ENCODE peak calls at places on chromosomes 12 and 14, in seven cellular contexts. One of them, this sample, is unnamed.

GRCh38 chr12:74468401-74468800 is 69.2 kb upstream of the ATXN7L3B start:
- DNase-seq in stimulated activated CD4-positive, alpha-beta T cell treated with anti-CD3 and anti-CD28 coated beads, TNF-alpha, amount 100 ng/mL, for 1 hour: no peak
- DNase-seq in activated CD4-positive, alpha-beta T cell treated with anti-CD3 and anti-CD28 coated beads, Interleukin-2, amount 10 ng/mL, durations not matched to agents 7 days and 5 days: no peak
- DNase-seq in psoas muscle: no peak
- DNase-seq in thoracic aorta: no peak
- DNase-seq in CD14-positive monocyte: no peak
- DNase-seq in GM13977: no peak
- DNase-seq in this sample: no peak

GRCh38 chr12:111443586-111443985 is 37.9 kb downstream of the SH2B3 start:
- DNase-seq in stimulated activated CD4-positive, alpha-beta T cell treated with anti-CD3 and anti-CD28 coated beads, TNF-alpha, amount 100 ng/mL, for 1 hour: no peak
- DNase-seq in activated CD4-positive, alpha-beta T cell treated with anti-CD3 and anti-CD28 coated beads, Interleukin-2, amount 10 ng/mL, durations not matched to agents 7 days and 5 days: no peak
- DNase-seq in psoas muscle: no peak
- DNase-seq in thoracic aorta: no peak
- DNase-seq in CD14-positive monocyte: peak
- DNase-seq in GM13977: no peak
- DNase-seq in this sample: no peak

GRCh38 chr12:51752490-51752889 is 96.0 kb downstream of the FIGNL2 start:
- DNase-seq in stimulated activated CD4-positive, alpha-beta T cell treated with anti-CD3 and anti-CD28 coated beads, TNF-alpha, amount 100 ng/mL, for 1 hour: no peak
- DNase-seq in activated CD4-positive, alpha-beta T cell treated with anti-CD3 and anti-CD28 coated beads, Interleukin-2, amount 10 ng/mL, durations not matched to agents 7 days and 5 days: no peak
- DNase-seq in psoas muscle: peak
- DNase-seq in thoracic aorta: peak
- DNase-seq in CD14-positive monocyte: no peak
- DNase-seq in GM13977: no peak
- DNase-seq in this sample: no peak

GRCh38 chr12:71430756-71431155 is 8.8 kb upstream of the LGR5 start:
- DNase-seq in stimulated activated CD4-positive, alpha-beta T cell treated with anti-CD3 and anti-CD28 coated beads, TNF-alpha, amount 100 ng/mL, for 1 hour: no peak
- DNase-seq in activated CD4-positive, alpha-beta T cell treated with anti-CD3 and anti-CD28 coated beads, Interleukin-2, amount 10 ng/mL, durations not matched to agents 7 days and 5 days: no peak
- DNase-seq in psoas muscle: no peak
- DNase-seq in thoracic aorta: no peak
- DNase-seq in CD14-positive monocyte: no peak
- DNase-seq in GM13977: no peak
- DNase-seq in this sample: no peak

GRCh38 chr14:92325835-92326234 is 2.9 kb downstream of the SLC24A4 start:
- DNase-seq in stimulated activated CD4-positive, alpha-beta T cell treated with anti-CD3 and anti-CD28 coated beads, TNF-alpha, amount 100 ng/mL, for 1 hour: no peak
- DNase-seq in activated CD4-positive, alpha-beta T cell treated with anti-CD3 and anti-CD28 coated beads, Interleukin-2, amount 10 ng/mL, durations not matched to agents 7 days and 5 days: no peak
- DNase-seq in psoas muscle: no peak
- DNase-seq in thoracic aorta: no peak
- DNase-seq in CD14-positive monocyte: no peak
- DNase-seq in GM13977: no peak
- DNase-seq in this sample: no peak

GRCh38 chr12:40164034-40164433 is 58.2 kb upstream of the SLC2A13 start:
- DNase-seq in stimulated activated CD4-positive, alpha-beta T cell treated with anti-CD3 and anti-CD28 coated beads, TNF-alpha, amount 100 ng/mL, for 1 hour: no peak
- DNase-seq in activated CD4-positive, alpha-beta T cell treated with anti-CD3 and anti-CD28 coated beads, Interleukin-2, amount 10 ng/mL, durations not matched to agents 7 days and 5 days: no peak
- DNase-seq in psoas muscle: no peak
- DNase-seq in thoracic aorta: no peak
- DNase-seq in CD14-positive monocyte: no peak
- DNase-seq in GM13977: no peak
- DNase-seq in this sample: no peak

GRCh38 chr14:76810953-76811400 is 1.7 kb downstream of the ANGEL1 start:
- DNase-seq in stimulated activated CD4-positive, alpha-beta T cell treated with anti-CD3 and anti-CD28 coated beads, TNF-alpha, amount 100 ng/mL, for 1 hour: no peak
- DNase-seq in activated CD4-positive, alpha-beta T cell treated with anti-CD3 and anti-CD28 coated beads, Interleukin-2, amount 10 ng/mL, durations not matched to agents 7 days and 5 days: peak
- DNase-seq in psoas muscle: no peak
- DNase-seq in thoracic aorta: no peak
- DNase-seq in CD14-positive monocyte: peak
- DNase-seq in GM13977: peak
- DNase-seq in this sample: no peak

GRCh38 chr14:73180385-73180805 is 44.1 kb downstream of the PSEN1 start:
- DNase-seq in stimulated activated CD4-positive, alpha-beta T cell treated with anti-CD3 and anti-CD28 coated beads, TNF-alpha, amount 100 ng/mL, for 1 hour: no peak
- DNase-seq in activated CD4-positive, alpha-beta T cell treated with anti-CD3 and anti-CD28 coated beads, Interleukin-2, amount 10 ng/mL, durations not matched to agents 7 days and 5 days: no peak
- DNase-seq in psoas muscle: no peak
- DNase-seq in thoracic aorta: no peak
- DNase-seq in CD14-positive monocyte: no peak
- DNase-seq in GM13977: no peak
- DNase-seq in this sample: no peak

GRCh38 chr14:103021817-103022668 is 35.3 kb downstream of the CDC42BPB start:
- DNase-seq in stimulated activated CD4-positive, alpha-beta T cell treated with anti-CD3 and anti-CD28 coated beads, TNF-alpha, amount 100 ng/mL, for 1 hour: no peak
- DNase-seq in activated CD4-positive, alpha-beta T cell treated with anti-CD3 and anti-CD28 coated beads, Interleukin-2, amount 10 ng/mL, durations not matched to agents 7 days and 5 days: no peak
- DNase-seq in psoas muscle: no peak
- DNase-seq in thoracic aorta: no peak
- DNase-seq in CD14-positive monocyte: peak
- DNase-seq in GM13977: no peak
- DNase-seq in this sample: no peak

GRCh38 chr12:52087961-52088820 is 8.7 kb downstream of the SMIM41 start:
- DNase-seq in stimulated activated CD4-positive, alpha-beta T cell treated with anti-CD3 and anti-CD28 coated beads, TNF-alpha, amount 100 ng/mL, for 1 hour: no peak
- DNase-seq in activated CD4-positive, alpha-beta T cell treated with anti-CD3 and anti-CD28 coated beads, Interleukin-2, amount 10 ng/mL, durations not matched to agents 7 days and 5 days: no peak
- DNase-seq in psoas muscle: peak
- DNase-seq in thoracic aorta: no peak
- DNase-seq in CD14-positive monocyte: no peak
- DNase-seq in GM13977: peak
- DNase-seq in this sample: no peak

GRCh38 chr14:66606826-66607225 is 98.9 kb downstream of the GPHN start:
- DNase-seq in stimulated activated CD4-positive, alpha-beta T cell treated with anti-CD3 and anti-CD28 coated beads, TNF-alpha, amount 100 ng/mL, for 1 hour: no peak
- DNase-seq in activated CD4-positive, alpha-beta T cell treated with anti-CD3 and anti-CD28 coated beads, Interleukin-2, amount 10 ng/mL, durations not matched to agents 7 days and 5 days: no peak
- DNase-seq in psoas muscle: no peak
- DNase-seq in thoracic aorta: no peak
- DNase-seq in CD14-positive monocyte: no peak
- DNase-seq in GM13977: no peak
- DNase-seq in this sample: no peak

GRCh38 chr12:50242751-50243191 is 40.5 kb downstream of the LIMA1 start:
- DNase-seq in stimulated activated CD4-positive, alpha-beta T cell treated with anti-CD3 and anti-CD28 coated beads, TNF-alpha, amount 100 ng/mL, for 1 hour: no peak
- DNase-seq in activated CD4-positive, alpha-beta T cell treated with anti-CD3 and anti-CD28 coated beads, Interleukin-2, amount 10 ng/mL, durations not matched to agents 7 days and 5 days: no peak
- DNase-seq in psoas muscle: no peak
- DNase-seq in thoracic aorta: no peak
- DNase-seq in CD14-positive monocyte: no peak
- DNase-seq in GM13977: no peak
- DNase-seq in this sample: no peak

GRCh38 chr12:70246580-70246979 is 3.3 kb downstream of the CNOT2 start:
- DNase-seq in stimulated activated CD4-positive, alpha-beta T cell treated with anti-CD3 and anti-CD28 coated beads, TNF-alpha, amount 100 ng/mL, for 1 hour: no peak
- DNase-seq in activated CD4-positive, alpha-beta T cell treated with anti-CD3 and anti-CD28 coated beads, Interleukin-2, amount 10 ng/mL, durations not matched to agents 7 days and 5 days: no peak
- DNase-seq in psoas muscle: no peak
- DNase-seq in thoracic aorta: no peak
- DNase-seq in CD14-positive monocyte: no peak
- DNase-seq in GM13977: no peak
- DNase-seq in this sample: no peak

GRCh38 chr14:52051861-52052260 is 17.0 kb downstream of the NID2 start:
- DNase-seq in stimulated activated CD4-positive, alpha-beta T cell treated with anti-CD3 and anti-CD28 coated beads, TNF-alpha, amount 100 ng/mL, for 1 hour: no peak
- DNase-seq in activated CD4-positive, alpha-beta T cell treated with anti-CD3 and anti-CD28 coated beads, Interleukin-2, amount 10 ng/mL, durations not matched to agents 7 days and 5 days: no peak
- DNase-seq in psoas muscle: no peak
- DNase-seq in thoracic aorta: no peak
- DNase-seq in CD14-positive monocyte: no peak
- DNase-seq in GM13977: no peak
- DNase-seq in this sample: no peak

GRCh38 chr12:63894132-63894531 is 49.6 kb downstream of the SRGAP1 start:
- DNase-seq in stimulated activated CD4-positive, alpha-beta T cell treated with anti-CD3 and anti-CD28 coated beads, TNF-alpha, amount 100 ng/mL, for 1 hour: no peak
- DNase-seq in activated CD4-positive, alpha-beta T cell treated with anti-CD3 and anti-CD28 coated beads, Interleukin-2, amount 10 ng/mL, durations not matched to agents 7 days and 5 days: no peak
- DNase-seq in psoas muscle: no peak
- DNase-seq in thoracic aorta: no peak
- DNase-seq in CD14-positive monocyte: no peak
- DNase-seq in GM13977: no peak
- DNase-seq in this sample: no peak

GRCh38 chr12:38664661-38665269 is 240.6 kb downstream of the CPNE8 start:
- DNase-seq in stimulated activated CD4-positive, alpha-beta T cell treated with anti-CD3 and anti-CD28 coated beads, TNF-alpha, amount 100 ng/mL, for 1 hour: no peak
- DNase-seq in activated CD4-positive, alpha-beta T cell treated with anti-CD3 and anti-CD28 coated beads, Interleukin-2, amount 10 ng/mL, durations not matched to agents 7 days and 5 days: no peak
- DNase-seq in psoas muscle: no peak
- DNase-seq in thoracic aorta: no peak
- DNase-seq in CD14-positive monocyte: no peak
- DNase-seq in GM13977: no peak
- DNase-seq in this sample: no peak

GRCh38 chr14:104528496-104528895 is 51.1 kb upstream of the C14orf180 start:
- DNase-seq in stimulated activated CD4-positive, alpha-beta T cell treated with anti-CD3 and anti-CD28 coated beads, TNF-alpha, amount 100 ng/mL, for 1 hour: no peak
- DNase-seq in activated CD4-positive, alpha-beta T cell treated with anti-CD3 and anti-CD28 coated beads, Interleukin-2, amount 10 ng/mL, durations not matched to agents 7 days and 5 days: no peak
- DNase-seq in psoas muscle: no peak
- DNase-seq in thoracic aorta: no peak
- DNase-seq in CD14-positive monocyte: no peak
- DNase-seq in GM13977: no peak
- DNase-seq in this sample: no peak

GRCh38 chr12:7555752-7556151 is 52.2 kb upstream of the CD163 start:
- DNase-seq in stimulated activated CD4-positive, alpha-beta T cell treated with anti-CD3 and anti-CD28 coated beads, TNF-alpha, amount 100 ng/mL, for 1 hour: no peak
- DNase-seq in activated CD4-positive, alpha-beta T cell treated with anti-CD3 and anti-CD28 coated beads, Interleukin-2, amount 10 ng/mL, durations not matched to agents 7 days and 5 days: no peak
- DNase-seq in psoas muscle: no peak
- DNase-seq in thoracic aorta: no peak
- DNase-seq in CD14-positive monocyte: no peak
- DNase-seq in GM13977: no peak
- DNase-seq in this sample: no peak

GRCh38 chr14:103366741-103367140 is 18.5 kb upstream of the MARK3 start:
- DNase-seq in stimulated activated CD4-positive, alpha-beta T cell treated with anti-CD3 and anti-CD28 coated beads, TNF-alpha, amount 100 ng/mL, for 1 hour: no peak
- DNase-seq in activated CD4-positive, alpha-beta T cell treated with anti-CD3 and anti-CD28 coated beads, Interleukin-2, amount 10 ng/mL, durations not matched to agents 7 days and 5 days: no peak
- DNase-seq in psoas muscle: no peak
- DNase-seq in thoracic aorta: no peak
- DNase-seq in CD14-positive monocyte: no peak
- DNase-seq in GM13977: no peak
- DNase-seq in this sample: no peak

GRCh38 chr14:55240526-55241178 is 30.6 kb upstream of the FBXO34 start:
- DNase-seq in stimulated activated CD4-positive, alpha-beta T cell treated with anti-CD3 and anti-CD28 coated beads, TNF-alpha, amount 100 ng/mL, for 1 hour: no peak
- DNase-seq in activated CD4-positive, alpha-beta T cell treated with anti-CD3 and anti-CD28 coated beads, Interleukin-2, amount 10 ng/mL, durations not matched to agents 7 days and 5 days: no peak
- DNase-seq in psoas muscle: no peak
- DNase-seq in thoracic aorta: no peak
- DNase-seq in CD14-positive monocyte: no peak
- DNase-seq in GM13977: no peak
- DNase-seq in this sample: no peak

GRCh38 chr14:36996133-36996856 is 176.1 kb downstream of the SLC25A21 start:
- DNase-seq in stimulated activated CD4-positive, alpha-beta T cell treated with anti-CD3 and anti-CD28 coated beads, TNF-alpha, amount 100 ng/mL, for 1 hour: no peak
- DNase-seq in activated CD4-positive, alpha-beta T cell treated with anti-CD3 and anti-CD28 coated beads, Interleukin-2, amount 10 ng/mL, durations not matched to agents 7 days and 5 days: no peak
- DNase-seq in psoas muscle: no peak
- DNase-seq in thoracic aorta: no peak
- DNase-seq in CD14-positive monocyte: no peak
- DNase-seq in GM13977: no peak
- DNase-seq in this sample: no peak

GRCh38 chr12:130764475-130765185 is 48.5 kb upstream of the RIMBP2 start:
- DNase-seq in stimulated activated CD4-positive, alpha-beta T cell treated with anti-CD3 and anti-CD28 coated beads, TNF-alpha, amount 100 ng/mL, for 1 hour: no peak
- DNase-seq in activated CD4-positive, alpha-beta T cell treated with anti-CD3 and anti-CD28 coated beads, Interleukin-2, amount 10 ng/mL, durations not matched to agents 7 days and 5 days: peak
- DNase-seq in psoas muscle: no peak
- DNase-seq in thoracic aorta: no peak
- DNase-seq in CD14-positive monocyte: no peak
- DNase-seq in GM13977: no peak
- DNase-seq in this sample: no peak

GRCh38 chr14:65940056-65940735 is 527.7 kb downstream of the FUT8 start:
- DNase-seq in stimulated activated CD4-positive, alpha-beta T cell treated with anti-CD3 and anti-CD28 coated beads, TNF-alpha, amount 100 ng/mL, for 1 hour: no peak
- DNase-seq in activated CD4-positive, alpha-beta T cell treated with anti-CD3 and anti-CD28 coated beads, Interleukin-2, amount 10 ng/mL, durations not matched to agents 7 days and 5 days: no peak
- DNase-seq in psoas muscle: no peak
- DNase-seq in thoracic aorta: no peak
- DNase-seq in CD14-positive monocyte: no peak
- DNase-seq in GM13977: peak
- DNase-seq in this sample: no peak

GRCh38 chr12:26431211-26431610 is 235.8 kb downstream of the SSPN start:
- DNase-seq in stimulated activated CD4-positive, alpha-beta T cell treated with anti-CD3 and anti-CD28 coated beads, TNF-alpha, amount 100 ng/mL, for 1 hour: no peak
- DNase-seq in activated CD4-positive, alpha-beta T cell treated with anti-CD3 and anti-CD28 coated beads, Interleukin-2, amount 10 ng/mL, durations not matched to agents 7 days and 5 days: no peak
- DNase-seq in psoas muscle: no peak
- DNase-seq in thoracic aorta: no peak
- DNase-seq in CD14-positive monocyte: no peak
- DNase-seq in GM13977: no peak
- DNase-seq in this sample: no peak

GRCh38 chr12:68482014-68482413 is 128.7 kb upstream of the RAP1B start:
- DNase-seq in stimulated activated CD4-positive, alpha-beta T cell treated with anti-CD3 and anti-CD28 coated beads, TNF-alpha, amount 100 ng/mL, for 1 hour: no peak
- DNase-seq in activated CD4-positive, alpha-beta T cell treated with anti-CD3 and anti-CD28 coated beads, Interleukin-2, amount 10 ng/mL, durations not matched to agents 7 days and 5 days: no peak
- DNase-seq in psoas muscle: no peak
- DNase-seq in thoracic aorta: no peak
- DNase-seq in CD14-positive monocyte: no peak
- DNase-seq in GM13977: no peak
- DNase-seq in this sample: no peak

GRCh38 chr12:103838254-103838914 is 2.6 kb downstream of the NT5DC3 start:
- DNase-seq in stimulated activated CD4-positive, alpha-beta T cell treated with anti-CD3 and anti-CD28 coated beads, TNF-alpha, amount 100 ng/mL, for 1 hour: no peak
- DNase-seq in activated CD4-positive, alpha-beta T cell treated with anti-CD3 and anti-CD28 coated beads, Interleukin-2, amount 10 ng/mL, durations not matched to agents 7 days and 5 days: no peak
- DNase-seq in psoas muscle: no peak
- DNase-seq in thoracic aorta: no peak
- DNase-seq in CD14-positive monocyte: no peak
- DNase-seq in GM13977: no peak
- DNase-seq in this sample: no peak